ENCODE peak calls at places on chromosomes 12 and 14, in eight cellular contexts. Z is stimulated activated CD8-positive, alpha-beta memory T cell treated with anti-CD3 and anti-CD28 coated beads, Interleukin-4, amount 100 ng/mL, for 48 hours; K is A673; V is naive thymus-derived CD8-positive, alpha-beta T cell; E is small intestine; M is activated gamma-delta T cell treated with Interleukin-2 at 50 U/mL for 16 hours; N is mucosa of gallbladder; D is foreskin keratinocyte. G is an unnamed sample.

GRCh38 chr12:106062693-106063092 is 76.1 kb downstream of the NUAK1 start:
- DNase-seq in E (no peak), D (no peak), K (no peak), Z (no peak), M (no peak), N (no peak), V (no peak), G (no peak)

GRCh38 chr12:74235342-74235741 is 302.3 kb upstream of the ATXN7L3B start:
- DNase-seq in E (no peak), V (no peak), M (no peak), Z (no peak), N (no peak), D (no peak), K (no peak), G (no peak)

GRCh38 chr12:109098671-109099070 is 1.3 kb downstream of the UNG start:
- DNase-seq in K (no peak), Z (no peak), D (no peak), N (no peak), E (no peak), M (no peak), V (no peak), G (no peak)

GRCh38 chr12:44078273-44078672 is 242.4 kb downstream of the TMEM117 start:
- DNase-seq in E (no peak), Z (no peak), N (no peak), K (peak; percentile 6), V (no peak), M (no peak), D (no peak), G (no peak)

GRCh38 chr12:104686196-104686595 is 229.4 kb downstream of the CHST11 start:
- DNase-seq in K (no peak), M (no peak), N (no peak), E (no peak), Z (no peak), V (no peak), D (peak; percentile 48), G (no peak)

GRCh38 chr14:23562822-23563472 is 4.6 kb downstream of the AP1G2 start:
- DNase-seq in M (peak; percentile 52), E (peak; percentile 39), N (no peak), Z (peak; percentile 73), V (peak; percentile 56), K (peak; percentile 75), D (no peak), G (no peak)

GRCh38 chr14:99447739-99448138 is 32.9 kb downstream of the SETD3 start:
- DNase-seq in K (no peak), E (no peak), D (no peak), Z (no peak), N (no peak), M (no peak), V (no peak), G (no peak)

GRCh38 chr12:58310828-58311273 is 369.5 kb downstream of the ATP23 start:
- DNase-seq in Z (no peak), K (no peak), D (peak; percentile 97), E (no peak), N (no peak), V (no peak), M (no peak), G (no peak)

GRCh38 chr12:6540181-6540877 is 6.0 kb downstream of the GAPDH start:
- DNase-seq in V (no peak), D (peak; percentile 93), N (peak; percentile 87), K (peak; percentile 94), M (peak; percentile 29), E (peak; percentile 96), Z (peak; percentile 70), G (no peak)

GRCh38 chr14:87312138-87312537 is 680.8 kb downstream of the GALC start:
- DNase-seq in D (no peak), K (no peak), E (no peak), Z (no peak), V (no peak), N (no peak), M (no peak), G (no peak)

GRCh38 chr12:1670815-1671268 is 20.0 kb upstream of the ADIPOR2 start:
- DNase-seq in D (peak; percentile 46), K (no peak), N (no peak), Z (no peak), M (no peak), V (no peak), E (peak; percentile 93), G (no peak)

GRCh38 chr14:38593477-38593876 is 337.6 kb upstream of the CLEC14A start:
- DNase-seq in K (no peak), Z (no peak), M (no peak), V (no peak), D (no peak), E (no peak), N (no peak), G (no peak)

GRCh38 chr14:51628230-51628629 is 23.5 kb upstream of the FRMD6 start:
- DNase-seq in N (no peak), E (no peak), Z (no peak), V (no peak), K (no peak), M (no peak), D (no peak), G (no peak)

GRCh38 chr14:26199599-26200370 is 398.0 kb downstream of the NOVA1 start:
- DNase-seq in V (no peak), M (no peak), K (no peak), E (no peak), D (peak; percentile 61), Z (no peak), N (no peak), G (no peak)

GRCh38 chr14:67704018-67704417 is 2.3 kb downstream of the RDH12 start:
- DNase-seq in V (no peak), K (no peak), E (no peak), D (no peak), M (no peak), Z (no peak), N (no peak), G (no peak)

GRCh38 chr12:88519802-88520435 is 60.4 kb downstream of the KITLG start:
- DNase-seq in Z (no peak), V (no peak), N (no peak), K (no peak), M (no peak), D (peak; percentile 89), E (no peak), G (no peak)

GRCh38 chr14:75274899-75275569 is 3.6 kb upstream of the FOS start:
- DNase-seq in Z (peak; percentile 40), E (peak; percentile 51), K (no peak), V (peak; percentile 43), N (peak; percentile 77), M (peak; percentile 48), D (peak; percentile 60), G (peak; percentile 98)

GRCh38 chr14:31936100-31936499 is 141.0 kb upstream of the ARHGAP5 start:
- DNase-seq in N (peak; percentile 65), D (no peak), V (no peak), Z (no peak), K (no peak), E (peak; percentile 89), M (no peak), G (no peak)

GRCh38 chr12:116164263-116164817 is 113.2 kb downstream of the MED13L start:
- DNase-seq in N (no peak), E (no peak), K (no peak), M (no peak), Z (no peak), D (no peak), V (no peak), G (no peak)

GRCh38 chr12:60172696-60173095 is 576.9 kb downstream of the SLC16A7 start:
- DNase-seq in K (no peak), Z (no peak), N (no peak), E (peak; percentile 1), V (no peak), M (no peak), D (no peak), G (no peak)

GRCh38 chr12:79681008-79681590 is 9.7 kb downstream of the PAWR start:
- DNase-seq in M (no peak), E (peak; percentile 43), V (no peak), N (no peak), D (peak; percentile 78), Z (no peak), K (no peak), G (no peak)

GRCh38 chr12:25590021-25590721 is 37.1 kb upstream of the LMNTD1 start:
- DNase-seq in E (no peak), V (no peak), Z (peak; percentile 57), K (no peak), N (no peak), D (no peak), M (peak; percentile 14), G (no peak)

GRCh38 chr12:106685381-106685780 is 89.1 kb upstream of the RIC8B start:
- DNase-seq in E (no peak), M (no peak), Z (no peak), K (no peak), N (no peak), D (no peak), V (no peak), G (no peak)

GRCh38 chr12:53816360-53817020 is 64.7 kb upstream of the CISTR start:
- DNase-seq in N (no peak), D (peak; percentile 67), M (no peak), Z (no peak), E (no peak), K (no peak), V (no peak), G (no peak)

GRCh38 chr12:50986961-50987737 is 34.8 kb downstream of the HIGD1C start:
- DNase-seq in D (peak; percentile 36), Z (no peak), E (peak; percentile 90), M (peak; percentile 14), K (peak; percentile 53), N (peak; percentile 70), V (no peak), G (no peak)

GRCh38 chr12:85923767-85924331 is 49.8 kb downstream of the NTS start:
- DNase-seq in E (peak; percentile 19), V (no peak), K (peak; percentile 50), D (peak; percentile 7), Z (no peak), M (no peak), N (no peak), G (no peak)

GRCh38 chr12:52254180-52254964 is 20.1 kb upstream of the KRT86 start:
- DNase-seq in M (no peak), V (no peak), Z (no peak), E (no peak), N (no peak), K (no peak), D (no peak), G (no peak)

GRCh38 chr12:40693503-40693863 is 1.2 kb downstream of the CNTN1 start:
- DNase-seq in E (no peak), D (peak; percentile 46), N (peak; percentile 15), V (no peak), K (peak; percentile 55), M (no peak), Z (no peak), G (no peak)

GRCh38 chr12:128794661-128795529 is 28.9 kb downstream of the SLC15A4 start:
- DNase-seq in D (no peak), V (no peak), N (no peak), E (no peak), Z (no peak), M (peak; percentile 35), K (no peak), G (no peak)